ENCODE peak calls at places on chromosomes 5 and 9, in nine cellular contexts. One of them, this sample, is unnamed.

GRCh38 chr9:114093761-114094505 is 5.2 kb downstream of the KIF12 start:
- DNase-seq in ovary: no peak
- DNase-seq in IMR-90: no peak
- DNase-seq in neural progenitor cell: no peak
- DNase-seq in kidney: peak; percentile 64
- DNase-seq in PC-3: no peak
- DNase-seq in heart right ventricle: no peak
- DNase-seq in endodermal cell: peak; percentile 37
- DNase-seq in ascending aorta: peak; percentile 12
- DNase-seq in this sample: no peak

GRCh38 chr5:1010641-1011046 is 2.0 kb downstream of the NKD2 start:
- DNase-seq in PC-3: no peak
- DNase-seq in ovary: peak; percentile 25
- DNase-seq in endodermal cell: no peak
- DNase-seq in IMR-90: no peak
- DNase-seq in ascending aorta: peak; percentile 47
- DNase-seq in heart right ventricle: no peak
- DNase-seq in neural progenitor cell: no peak
- DNase-seq in kidney: peak; percentile 49
- DNase-seq in this sample: no peak

GRCh38 chr5:74098456-74098855 is 472.5 kb downstream of the ARHGEF28 start:
- DNase-seq in ascending aorta: no peak
- DNase-seq in PC-3: no peak
- DNase-seq in IMR-90: no peak
- DNase-seq in neural progenitor cell: no peak
- DNase-seq in ovary: no peak
- DNase-seq in heart right ventricle: no peak
- DNase-seq in kidney: no peak
- DNase-seq in endodermal cell: no peak
- DNase-seq in this sample: no peak

GRCh38 chr5:89445106-89445745 is 562.2 kb upstream of the MEF2C start:
- DNase-seq in ascending aorta: no peak
- DNase-seq in PC-3: no peak
- DNase-seq in kidney: peak; percentile 13
- DNase-seq in heart right ventricle: no peak
- DNase-seq in ovary: no peak
- DNase-seq in endodermal cell: no peak
- DNase-seq in neural progenitor cell: no peak
- DNase-seq in IMR-90: no peak
- DNase-seq in this sample: no peak

GRCh38 chr5:68110264-68110663 is 105.3 kb upstream of the PIK3R1 start:
- DNase-seq in endodermal cell: no peak
- DNase-seq in kidney: no peak
- DNase-seq in IMR-90: no peak
- DNase-seq in ovary: no peak
- DNase-seq in PC-3: no peak
- DNase-seq in neural progenitor cell: no peak
- DNase-seq in ascending aorta: no peak
- DNase-seq in heart right ventricle: no peak
- DNase-seq in this sample: no peak

GRCh38 chr9:95132406-95133350 is 184.8 kb downstream of the FANCC start:
- DNase-seq in heart right ventricle: no peak
- DNase-seq in ovary: no peak
- DNase-seq in kidney: no peak
- DNase-seq in PC-3: no peak
- DNase-seq in IMR-90: no peak
- DNase-seq in endodermal cell: no peak
- DNase-seq in ascending aorta: no peak
- DNase-seq in neural progenitor cell: no peak
- DNase-seq in this sample: no peak

GRCh38 chr9:114852050-114852594 is 46.3 kb upstream of the TNFSF15 start:
- DNase-seq in ovary: no peak
- DNase-seq in IMR-90: peak; percentile 64
- DNase-seq in endodermal cell: no peak
- DNase-seq in kidney: no peak
- DNase-seq in neural progenitor cell: no peak
- DNase-seq in PC-3: peak; percentile 78
- DNase-seq in heart right ventricle: no peak
- DNase-seq in ascending aorta: no peak
- DNase-seq in this sample: peak; percentile 45

GRCh38 chr9:125538092-125538473 is 168.9 kb downstream of the MAPKAP1 start:
- DNase-seq in ascending aorta: no peak
- DNase-seq in heart right ventricle: peak; percentile 30
- DNase-seq in PC-3: peak; percentile 94
- DNase-seq in endodermal cell: no peak
- DNase-seq in neural progenitor cell: no peak
- DNase-seq in ovary: no peak
- DNase-seq in kidney: no peak
- DNase-seq in IMR-90: peak; percentile 95
- DNase-seq in this sample: peak; percentile 74

GRCh38 chr9:72818377-72818776 is 134.5 kb downstream of the ALDH1A1 start:
- DNase-seq in heart right ventricle: no peak
- DNase-seq in ovary: no peak
- DNase-seq in endodermal cell: no peak
- DNase-seq in ascending aorta: no peak
- DNase-seq in PC-3: no peak
- DNase-seq in kidney: no peak
- DNase-seq in IMR-90: no peak
- DNase-seq in neural progenitor cell: no peak
- DNase-seq in this sample: no peak

DNA sequence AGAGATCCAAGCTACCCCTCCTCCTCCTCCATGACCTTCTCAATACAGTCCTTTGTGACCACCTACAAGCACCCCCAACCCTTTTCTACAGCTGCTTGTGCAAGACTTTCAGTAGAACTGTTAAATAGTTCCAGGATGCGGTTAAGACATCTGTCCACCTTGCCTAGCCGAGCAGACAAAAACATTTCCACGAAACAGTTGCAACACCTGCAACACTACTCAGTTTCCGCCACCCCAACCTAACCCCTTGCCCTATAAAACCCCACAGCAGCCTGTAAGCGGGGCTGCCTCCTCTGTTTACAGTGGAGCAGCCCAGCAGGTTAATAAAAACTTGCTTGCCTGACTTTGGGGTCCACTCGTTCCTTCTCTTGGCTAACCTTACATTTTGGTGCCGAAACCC is 1803.5 kb upstream of the CDH6 start:
- DNase-seq in endodermal cell: no peak
- DNase-seq in IMR-90: no peak
- DNase-seq in neural progenitor cell: no peak
- DNase-seq in ovary: no peak
- DNase-seq in ascending aorta: no peak
- DNase-seq in kidney: no peak
- DNase-seq in heart right ventricle: no peak
- DNase-seq in PC-3: no peak
- DNase-seq in this sample: no peak
- H3K4me3 ChIP-seq in endodermal cell: no peak overlapping the region
- H3K4me3 ChIP-seq in IMR-90: no peak overlapping the region
- H3K4me3 ChIP-seq in neural progenitor cell: no peak overlapping the region
- H3K4me3 ChIP-seq in ovary: no peak overlapping the region
- H3K4me3 ChIP-seq in ascending aorta: no peak overlapping the region
- H3K4me3 ChIP-seq in kidney: no peak overlapping the region
- H3K4me3 ChIP-seq in heart right ventricle: no peak overlapping the region
- H3K4me3 ChIP-seq in PC-3: no peak overlapping the region
- H3K4me3 ChIP-seq in this sample: no peak overlapping the region

DNA sequence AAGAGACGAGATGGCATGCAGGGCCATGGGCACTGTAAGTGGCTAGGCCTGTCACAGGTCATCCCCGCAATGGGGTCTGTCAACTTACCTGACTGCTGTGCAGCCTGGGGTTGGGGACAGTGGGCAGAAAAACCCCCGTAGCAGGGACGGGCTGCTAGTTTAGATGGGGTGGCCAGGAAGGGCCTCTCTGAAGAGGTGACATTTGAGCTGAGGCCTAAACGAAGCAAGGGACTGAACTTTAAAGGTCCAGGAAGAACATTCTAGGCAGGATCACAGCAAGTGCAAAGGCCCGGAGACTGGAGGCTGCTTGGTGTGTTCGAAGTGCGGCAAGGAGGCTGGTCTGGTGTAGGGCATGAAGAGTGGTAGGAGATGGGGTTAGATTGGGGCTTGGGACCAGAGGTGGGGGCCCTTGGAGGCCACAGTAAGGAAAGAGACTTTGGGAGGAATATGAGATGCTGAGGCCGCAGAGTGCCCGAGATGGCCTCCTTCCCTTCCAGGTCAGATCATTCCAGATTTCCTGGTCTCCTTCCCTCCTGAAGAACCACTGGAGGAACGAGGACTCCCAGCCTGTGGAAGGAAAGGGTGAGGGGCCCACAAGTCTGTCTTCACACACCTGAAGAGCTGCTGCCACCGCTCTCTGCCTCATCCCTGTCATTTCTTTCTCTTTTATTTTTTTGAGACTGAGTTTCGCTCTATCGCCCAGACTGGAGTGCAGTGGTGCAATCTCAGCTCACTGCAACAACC is 37.9 kb upstream of the SH3PXD2B start:
- DNase-seq in endodermal cell: peak; percentile 15
- DNase-seq in ovary: peak; percentile 19
- DNase-seq in neural progenitor cell: no peak
- DNase-seq in heart right ventricle: no peak
- DNase-seq in kidney: no peak
- DNase-seq in IMR-90: no peak
- DNase-seq in PC-3: no peak
- DNase-seq in ascending aorta: peak; percentile 44
- DNase-seq in this sample: no peak
- H3K4me1 ChIP-seq in endodermal cell: no peaks in the 10 kb centered on the region
- H3K4me1 ChIP-seq in ovary: peaks cover 14% of the 10 kb centered on the region
- H3K4me1 ChIP-seq in neural progenitor cell: no peaks in the 10 kb centered on the region
- H3K4me1 ChIP-seq in heart right ventricle: peaks cover 43% of the 10 kb centered on the region
- H3K4me1 ChIP-seq in kidney: peaks cover 6% of the 10 kb centered on the region
- H3K4me1 ChIP-seq in IMR-90: no peaks in the 10 kb centered on the region
- H3K4me1 ChIP-seq in PC-3: no peaks in the 10 kb centered on the region
- H3K4me1 ChIP-seq in ascending aorta: no peaks in the 10 kb centered on the region
- H3K4me1 ChIP-seq in this sample: no peaks in the 10 kb centered on the region

DNA sequence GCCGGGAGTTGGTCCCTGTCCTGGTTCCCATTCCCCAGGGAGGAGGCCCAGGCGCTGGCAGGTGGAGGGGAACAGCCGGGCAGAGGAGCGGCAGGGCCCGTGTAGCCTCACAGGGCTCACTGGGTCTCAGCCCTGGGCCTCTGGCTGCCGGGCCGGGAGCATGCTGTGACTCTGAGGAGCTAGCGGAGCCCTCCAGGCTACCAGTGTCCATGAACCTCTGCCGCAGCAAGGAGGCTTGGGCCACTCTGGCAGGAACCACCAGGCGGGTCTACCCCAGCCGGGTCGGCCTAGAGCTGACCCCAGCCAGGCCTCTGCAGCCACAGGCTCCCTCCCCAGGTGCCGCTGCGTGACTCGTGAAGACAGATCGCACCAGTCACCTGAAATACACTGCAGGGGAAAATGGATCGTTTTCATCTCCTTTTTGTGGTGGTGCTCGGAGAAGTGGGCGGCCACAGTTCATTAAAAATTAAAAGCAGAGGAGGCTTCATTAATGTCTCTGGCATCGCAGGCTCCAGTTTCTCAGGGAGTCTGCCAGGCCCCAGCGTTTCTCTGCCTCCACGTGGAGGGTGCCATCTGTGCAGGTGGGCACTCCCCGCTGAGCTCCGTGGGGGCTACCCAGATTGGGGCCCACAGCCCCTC is 43.8 kb downstream of the KCNT1 start:
- DNase-seq in endodermal cell: no peak
- DNase-seq in heart right ventricle: no peak
- DNase-seq in neural progenitor cell: no peak
- DNase-seq in ovary: no peak
- DNase-seq in ascending aorta: no peak
- DNase-seq in kidney: no peak
- DNase-seq in IMR-90: no peak
- DNase-seq in PC-3: no peak
- DNase-seq in this sample: no peak
- TF ChIP-seq CTCF in endodermal cell: no peak
- TF ChIP-seq CTCF in heart right ventricle: no peak
- TF ChIP-seq CTCF in neural progenitor cell: no peak
- TF ChIP-seq CTCF in ovary: no peak
- TF ChIP-seq CTCF in ascending aorta: no peak
- TF ChIP-seq CTCF in kidney: no peak
- TF ChIP-seq CTCF in IMR-90: no peak
- TF ChIP-seq CTCF in PC-3: no peak
- TF ChIP-seq CTCF in this sample: no peak

DNA sequence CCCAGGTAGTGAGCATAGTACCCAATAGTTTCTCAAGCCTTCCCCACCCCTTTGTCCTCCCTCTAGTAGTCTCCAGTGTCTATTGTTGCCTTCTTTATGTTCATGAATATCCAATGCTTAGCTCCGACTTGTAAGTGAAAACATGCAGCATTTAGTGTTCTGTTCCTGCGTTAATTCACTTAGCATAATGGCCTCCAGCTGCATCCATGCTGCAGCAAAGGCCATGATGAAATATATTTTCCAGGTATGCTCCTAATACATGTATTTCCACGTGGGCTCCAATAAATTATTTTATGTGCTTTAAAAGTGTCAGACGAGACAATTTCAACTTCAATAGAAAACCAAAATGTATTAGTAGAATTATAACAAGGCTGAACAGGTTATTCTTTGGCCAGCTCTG is 2291.8 kb upstream of the WWC1 start:
- DNase-seq in heart right ventricle: no peak
- DNase-seq in ovary: no peak
- DNase-seq in PC-3: no peak
- DNase-seq in neural progenitor cell: no peak
- DNase-seq in kidney: no peak
- DNase-seq in ascending aorta: no peak
- DNase-seq in endodermal cell: no peak
- DNase-seq in IMR-90: no peak
- DNase-seq in this sample: no peak
- H3K4me3 ChIP-seq in heart right ventricle: no peak overlapping the region
- H3K4me3 ChIP-seq in ovary: no peak overlapping the region
- H3K4me3 ChIP-seq in PC-3: no peak overlapping the region
- H3K4me3 ChIP-seq in neural progenitor cell: no peak overlapping the region
- H3K4me3 ChIP-seq in kidney: no peak overlapping the region
- H3K4me3 ChIP-seq in ascending aorta: no peak overlapping the region
- H3K4me3 ChIP-seq in endodermal cell: no peak overlapping the region
- H3K4me3 ChIP-seq in IMR-90: no peak overlapping the region
- H3K4me3 ChIP-seq in this sample: no peak overlapping the region

GRCh38 chr9:111916234-111916645 is 19.6 kb downstream of the UGCG start:
- DNase-seq in neural progenitor cell: no peak
- DNase-seq in ascending aorta: no peak
- DNase-seq in kidney: no peak
- DNase-seq in ovary: no peak
- DNase-seq in endodermal cell: no peak
- DNase-seq in IMR-90: no peak
- DNase-seq in PC-3: no peak
- DNase-seq in heart right ventricle: no peak
- DNase-seq in this sample: no peak
- H3K4me1 ChIP-seq in neural progenitor cell: no peaks in the 10 kb centered on the region
- H3K4me1 ChIP-seq in ascending aorta: peaks cover 14% of the 10 kb centered on the region
- H3K4me1 ChIP-seq in kidney: peaks cover 6% of the 10 kb centered on the region
- H3K4me1 ChIP-seq in ovary: peaks cover 1% of the 10 kb centered on the region
- H3K4me1 ChIP-seq in endodermal cell: no peaks in the 10 kb centered on the region
- H3K4me1 ChIP-seq in IMR-90: peaks cover 21% of the 10 kb centered on the region
- H3K4me1 ChIP-seq in PC-3: no peaks in the 10 kb centered on the region
- H3K4me1 ChIP-seq in heart right ventricle: peaks cover 21% of the 10 kb centered on the region
- H3K4me1 ChIP-seq in this sample: peaks cover 37% of the 10 kb centered on the region